ENCODE peak calls at places on chromosomes 5 and 9, in six cellular contexts. C is T follicular helper cell; B is CD8-positive, alpha-beta T cell; L is upper lobe of right lung; H is right lobe of liver; X is ovary. E is an unnamed sample.

GRCh38 chr5:123670981-123671557 is 159.1 kb downstream of the CSNK1G3 start:
- DNase-seq in C (peak; percentile 1), B (no peak), L (no peak), H (peak; percentile 49), X (peak; percentile 36), E (no peak)

GRCh38 chr9:136558373-136558772 is 12.5 kb upstream of the NOTCH1 start:
- DNase-seq in C (no peak), B (no peak), L (no peak), H (no peak), X (no peak), E (no peak)

GRCh38 chr5:111439473-111440075 is 72.8 kb downstream of the STARD4 start:
- DNase-seq in C (no peak), B (no peak), L (no peak), H (no peak), X (no peak), E (no peak)

GRCh38 chr9:127214421-127215265 is 49.9 kb upstream of the GARNL3 start:
- DNase-seq in C (peak; percentile 41), B (peak; percentile 37), L (peak; percentile 69), H (peak; percentile 70), X (no peak), E (peak; percentile 73)

GRCh38 chr5:41695920-41696582 is 174.2 kb downstream of the OXCT1 start:
- DNase-seq in C (no peak), B (no peak), L (no peak), H (no peak), X (no peak), E (no peak)

GRCh38 chr9:113578279-113578865 is 114.8 kb downstream of the RGS3 start:
- DNase-seq in C (no peak), B (no peak), L (no peak), H (no peak), X (no peak), E (peak; percentile 44)

GRCh38 chr5:159855476-159856157 is 60.7 kb upstream of the ADRA1B start:
- DNase-seq in C (no peak), B (no peak), L (no peak), H (no peak), X (no peak), E (peak; percentile 77)

GRCh38 chr5:95620870-95621838 is 1.3 kb downstream of the GPR150 start:
- DNase-seq in C (peak; percentile 20), B (peak; percentile 1), L (peak; percentile 74), H (peak; percentile 56), X (no peak), E (peak; percentile 26)

GRCh38 chr5:139837711-139838380 is 42.2 kb downstream of the PSD2 start:
- DNase-seq in C (no peak), B (no peak), L (peak; percentile 36), H (no peak), X (no peak), E (no peak)

GRCh38 chr9:110089681-110090370 is 118.1 kb downstream of the C9orf152 start:
- DNase-seq in C (no peak), B (no peak), L (no peak), H (no peak), X (no peak), E (no peak)

GRCh38 chr9:68552700-68553099 is 12.0 kb upstream of the TMEM252 start:
- DNase-seq in C (no peak), B (no peak), L (no peak), H (no peak), X (no peak), E (no peak)

GRCh38 chr5:157607371-157608161 is 32.0 kb upstream of the ADAM19 start:
- DNase-seq in C (peak; percentile 42), B (no peak), L (no peak), H (no peak), X (no peak), E (no peak)

GRCh38 chr9:4934976-4935672 is 49.9 kb upstream of the JAK2 start:
- DNase-seq in C (no peak), B (no peak), L (no peak), H (no peak), X (no peak), E (no peak)

GRCh38 chr5:161235569-161235968 is 311.0 kb downstream of the GABRB2 start:
- DNase-seq in C (no peak), B (no peak), L (no peak), H (no peak), X (no peak), E (no peak)

GRCh38 chr9:127567898-127568617 is 44.0 kb upstream of the STXBP1 start:
- DNase-seq in C (no peak), B (no peak), L (no peak), H (no peak), X (peak; percentile 62), E (peak; percentile 74)

GRCh38 chr5:169710675-169711074 is 73.6 kb downstream of the DOCK2 start:
- DNase-seq in C (no peak), B (no peak), L (no peak), H (no peak), X (no peak), E (no peak)

GRCh38 chr5:178424141-178424855 is 165.9 kb downstream of the COL23A1 start:
- DNase-seq in C (no peak), B (no peak), L (no peak), H (peak; percentile 24), X (no peak), E (no peak)

GRCh38 chr9:35193762-35194161 is 32.0 kb downstream of the UNC13B start:
- DNase-seq in C (no peak), B (no peak), L (no peak), H (no peak), X (no peak), E (no peak)

GRCh38 chr5:96252596-96252995 is 180.5 kb downstream of the PCSK1 start:
- DNase-seq in C (no peak), B (no peak), L (no peak), H (no peak), X (no peak), E (no peak)

GRCh38 chr5:171589461-171589860 is 170.0 kb downstream of the FGF18 start:
- DNase-seq in C (no peak), B (no peak), L (no peak), H (no peak), X (no peak), E (no peak)